ENCODE peak calls at places on chromosomes 7 and 10, in six cellular contexts. A, K, J, I, R and Y are unnamed samples.

GRCh38 chr10:11546581-11546980 is 64.9 kb downstream of the USP6NL start:
- DNase-seq in A (no peak), K (peak), J (peak), I (no peak), R (no peak), Y (no peak)

GRCh38 chr7:115232041-115232440 is 310.1 kb downstream of the MDFIC start:
- DNase-seq in A (no peak), K (no peak), J (peak), I (no peak), R (no peak), Y (no peak)

GRCh38 chr10:72834183-72834825 is 59.2 kb upstream of the OIT3 start:
- DNase-seq in A (peak), K (peak), J (peak), I (peak), R (peak), Y (no peak)

GRCh38 chr10:119542990-119543813 is 683 bp upstream of the RGS10 start:
- DNase-seq in A (peak), K (no peak), J (peak), I (no peak), R (peak), Y (no peak)

GRCh38 chr7:21125297-21125696 is 302.6 kb upstream of the SP4 start:
- DNase-seq in A (no peak), K (no peak), J (no peak), I (no peak), R (no peak), Y (no peak)

GRCh38 chr7:70597071-70597470 is 534.9 kb upstream of the GALNT17 start:
- DNase-seq in A (no peak), K (no peak), J (no peak), I (no peak), R (no peak), Y (peak)

GRCh38 chr10:91271886-91272285 is 51.4 kb downstream of the PCGF5 start:
- DNase-seq in A (no peak), K (no peak), J (peak), I (peak), R (no peak), Y (no peak)

GRCh38 chr10:48760983-48761382 is 76.3 kb downstream of the WDFY4 start:
- DNase-seq in A (no peak), K (no peak), J (no peak), I (no peak), R (no peak), Y (no peak)

GRCh38 chr10:67606572-67606971 is 89.4 kb downstream of the CTNNA3 start:
- DNase-seq in A (no peak), K (peak), J (peak), I (peak), R (no peak), Y (no peak)

GRCh38 chr7:16563281-16564022 is 36.8 kb downstream of the LRRC72 start:
- DNase-seq in A (no peak), K (no peak), J (peak), I (no peak), R (no peak), Y (no peak)

GRCh38 chr10:62653254-62653653 is 151.3 kb upstream of the ADO start:
- DNase-seq in A (no peak), K (no peak), J (no peak), I (no peak), R (no peak), Y (no peak)

GRCh38 chr10:72107325-72108003 is 19.1 kb upstream of the SPOCK2 start:
- DNase-seq in A (no peak), K (no peak), J (no peak), I (no peak), R (no peak), Y (peak)

GRCh38 chr10:29731760-29732159 is 97.0 kb upstream of the SVIL start:
- DNase-seq in A (no peak), K (no peak), J (no peak), I (no peak), R (peak), Y (no peak)

GRCh38 chr7:152683297-152683696 is 7.4 kb upstream of the XRCC2 start:
- DNase-seq in A (no peak), K (no peak), J (no peak), I (no peak), R (no peak), Y (no peak)

GRCh38 chr7:102279537-102280400 is 6.9 kb upstream of the SH2B2 start:
- DNase-seq in A (peak), K (peak), J (peak), I (no peak), R (peak), Y (no peak)

GRCh38 chr10:130336612-130337304 is 200.6 kb downstream of the GLRX3 start:
- DNase-seq in A (peak), K (no peak), J (no peak), I (no peak), R (no peak), Y (no peak)

GRCh38 chr10:45374451-45375052 is 536 bp downstream of the ALOX5 start:
- DNase-seq in A (peak), K (no peak), J (no peak), I (no peak), R (peak), Y (no peak)

GRCh38 chr10:101050206-101051069 is 11.4 kb upstream of the KAZALD1 start:
- DNase-seq in A (peak), K (no peak), J (no peak), I (no peak), R (peak), Y (no peak)

GRCh38 chr7:70340236-70340635 is 742.0 kb downstream of the AUTS2 start:
- DNase-seq in A (no peak), K (no peak), J (no peak), I (no peak), R (no peak), Y (no peak)

GRCh38 chr7:55148571-55148970 is 129.8 kb downstream of the EGFR start:
- DNase-seq in A (no peak), K (no peak), J (no peak), I (no peak), R (no peak), Y (no peak)

GRCh38 chr7:6634021-6634420 is 3.1 kb upstream of the ZNF316 start:
- DNase-seq in A (no peak), K (no peak), J (no peak), I (no peak), R (no peak), Y (no peak)

GRCh38 chr7:2403718-2404648 is 572 bp downstream of the CHST12 start:
- DNase-seq in A (no peak), K (no peak), J (peak), I (no peak), R (peak), Y (no peak)
- TF ChIP-seq CTCF in A (no peak), K (peak), J (no peak), I (peak), R (no peak), Y (peak)

GRCh38 chr10:124738441-124738840 is 5.7 kb downstream of the FAM53B start:
- DNase-seq in A (no peak), K (no peak), J (no peak), I (no peak), R (peak), Y (no peak)

GRCh38 chr10:124737708-124738107 is 6.5 kb downstream of the FAM53B start:
- DNase-seq in A (no peak), K (no peak), J (no peak), I (no peak), R (no peak), Y (no peak)

GRCh38 chr10:124739996-124740373 is 4.2 kb downstream of the FAM53B start:
- DNase-seq in A (no peak), K (peak), J (no peak), I (no peak), R (peak), Y (no peak)

GRCh38 chr10:124740374-124741280 is 3.6 kb downstream of the FAM53B start:
- DNase-seq in A (no peak), K (peak), J (peak), I (no peak), R (peak), Y (no peak)

GRCh38 chr10:124739119-124739921 is 4.9 kb downstream of the FAM53B start:
- DNase-seq in A (no peak), K (no peak), J (no peak), I (no peak), R (peak), Y (no peak)
- H3K4me3 ChIP-seq in A (no peak), K (no peak), J (no peak), I (no peak), R (no peak), Y (no peak)

DNA sequence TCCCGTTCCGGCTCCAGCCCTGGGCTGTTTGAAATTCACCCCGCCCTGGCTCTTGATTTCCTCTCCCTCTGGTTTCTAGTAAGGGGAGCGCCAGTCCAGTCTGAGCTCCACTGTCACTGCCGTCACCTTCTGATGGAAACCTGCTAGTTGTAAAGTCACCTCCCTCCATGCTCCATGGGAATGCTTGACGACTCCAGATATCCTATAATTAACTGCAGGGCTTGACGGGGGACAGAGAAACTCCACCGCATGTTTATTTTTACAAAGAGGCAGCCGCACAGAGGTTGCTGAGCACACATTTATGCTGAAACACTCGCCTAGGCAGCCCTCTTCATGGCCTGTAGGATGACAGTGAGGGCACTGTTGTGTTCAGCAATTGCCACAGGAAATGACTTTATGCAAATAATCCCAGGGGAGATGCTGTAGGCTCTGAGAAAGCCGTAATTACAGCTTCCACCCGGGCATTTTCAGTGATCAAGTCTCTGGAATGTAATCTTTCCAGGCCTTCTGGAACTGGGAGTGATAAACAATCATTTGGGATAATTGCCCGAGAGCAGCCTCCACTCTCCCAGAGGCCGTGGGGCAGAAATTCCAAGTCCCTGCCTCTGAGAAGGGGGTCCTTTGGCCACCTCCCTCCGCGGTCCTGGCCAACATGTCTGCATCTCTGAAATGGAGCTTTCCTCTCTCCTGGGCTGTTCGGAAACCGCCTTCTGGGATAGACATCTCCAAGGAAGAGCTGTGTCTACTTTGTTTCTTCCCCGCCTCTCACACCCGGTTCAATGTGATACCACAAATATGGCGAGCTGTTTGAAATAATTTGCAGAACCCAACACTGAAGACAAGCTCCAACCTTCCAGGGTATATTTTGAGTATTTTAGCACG is 300.5 kb downstream of the KLF6 start:
- DNase-seq in A (no peak), K (no peak), J (peak), I (no peak), R (no peak), Y (no peak)
- TF ChIP-seq CTCF in A (no peak), K (no peak), J (no peak), I (no peak), R (no peak), Y (no peak)

DNA sequence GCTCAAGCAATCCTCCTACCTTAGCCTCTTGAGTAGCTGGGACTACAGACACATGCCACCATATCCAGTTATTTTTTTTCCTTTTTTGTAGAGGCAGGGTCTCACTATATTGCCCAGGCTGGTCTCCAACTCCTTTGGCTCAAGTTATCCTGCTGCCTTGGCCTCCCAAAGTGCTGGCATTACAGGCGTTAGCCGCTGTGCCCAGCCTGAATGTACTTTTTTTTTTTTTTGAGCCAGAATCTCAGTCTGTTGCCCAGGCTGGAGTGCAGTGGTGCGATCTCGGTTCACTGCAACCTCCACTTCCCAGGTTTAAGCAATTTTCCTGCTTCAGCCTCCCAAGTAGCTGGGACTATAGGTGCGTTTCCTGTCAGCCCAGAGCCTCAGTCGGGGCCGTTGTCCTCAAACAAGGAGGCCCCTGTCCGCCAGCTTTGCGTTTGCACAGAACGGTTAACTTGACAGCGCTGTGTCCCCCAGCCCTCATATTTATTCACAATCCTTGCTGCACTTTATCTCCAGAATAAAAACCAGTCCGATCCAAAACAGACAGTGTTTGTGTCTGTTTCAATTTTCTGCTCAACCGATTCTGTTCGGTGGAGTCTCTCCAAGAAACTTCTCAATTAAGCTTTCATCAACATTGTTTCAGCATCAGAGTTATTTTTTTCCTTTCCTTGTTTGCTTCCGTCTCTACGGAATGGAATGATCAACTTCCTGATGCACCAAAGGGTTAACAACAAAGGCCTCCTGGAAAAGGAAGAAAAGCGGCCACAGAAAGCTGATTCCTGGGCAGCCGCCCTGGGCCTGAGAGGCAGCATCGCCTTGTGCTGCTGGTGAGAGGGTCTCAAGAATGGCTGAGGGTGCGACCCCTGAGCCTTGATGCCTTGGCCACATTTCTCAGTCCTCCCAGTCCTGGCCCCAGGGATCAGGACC is 64.5 kb downstream of the PDIA4 start:
- DNase-seq in A (no peak), K (no peak), J (no peak), I (no peak), R (no peak), Y (no peak)
- H3K4me3 ChIP-seq in A (no peak), K (peak), J (peak), I (peak), R (no peak), Y (peak)

DNA sequence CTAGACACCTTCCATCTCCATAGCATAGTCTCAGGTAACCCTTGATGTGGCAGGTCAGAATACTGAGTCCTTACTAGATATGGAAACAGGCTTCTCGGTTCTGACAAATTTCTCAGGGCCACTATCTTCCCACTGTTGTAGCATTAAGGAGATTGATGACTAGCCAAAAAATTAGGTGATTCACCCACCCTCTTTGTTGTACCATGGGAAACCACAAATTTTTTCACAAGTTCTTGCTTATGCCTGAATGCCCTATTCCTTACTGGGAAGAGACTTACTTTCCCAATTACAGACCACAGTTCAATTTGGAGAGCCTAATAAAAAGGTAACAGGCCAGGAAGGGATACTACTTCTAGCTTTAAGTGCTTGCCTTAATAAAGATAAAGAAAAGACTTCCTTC is 948.8 kb downstream of the GRM8 start:
- DNase-seq in A (no peak), K (no peak), J (no peak), I (no peak), R (no peak), Y (no peak)
- TF ChIP-seq CTCF in A (no peak), K (no peak), J (no peak), I (no peak), R (no peak), Y (no peak)

GRCh38 chr7:79421751-79422150 is 31.7 kb downstream of the MAGI2 start:
- DNase-seq in A (no peak), K (no peak), J (no peak), I (no peak), R (no peak), Y (no peak)

GRCh38 chr7:79420464-79420863 is 33.0 kb downstream of the MAGI2 start:
- DNase-seq in A (no peak), K (peak), J (peak), I (peak), R (peak), Y (peak)

GRCh38 chr7:79430391-79430790 is 23.1 kb downstream of the MAGI2 start:
- DNase-seq in A (no peak), K (no peak), J (no peak), I (no peak), R (no peak), Y (no peak)

GRCh38 chr7:79425665-79426064 is 27.8 kb downstream of the MAGI2 start:
- DNase-seq in A (no peak), K (no peak), J (no peak), I (no peak), R (no peak), Y (no peak)
- H3K4me3 ChIP-seq in A (no peak), K (no peak), J (no peak), I (no peak), R (no peak), Y (no peak)

DNA sequence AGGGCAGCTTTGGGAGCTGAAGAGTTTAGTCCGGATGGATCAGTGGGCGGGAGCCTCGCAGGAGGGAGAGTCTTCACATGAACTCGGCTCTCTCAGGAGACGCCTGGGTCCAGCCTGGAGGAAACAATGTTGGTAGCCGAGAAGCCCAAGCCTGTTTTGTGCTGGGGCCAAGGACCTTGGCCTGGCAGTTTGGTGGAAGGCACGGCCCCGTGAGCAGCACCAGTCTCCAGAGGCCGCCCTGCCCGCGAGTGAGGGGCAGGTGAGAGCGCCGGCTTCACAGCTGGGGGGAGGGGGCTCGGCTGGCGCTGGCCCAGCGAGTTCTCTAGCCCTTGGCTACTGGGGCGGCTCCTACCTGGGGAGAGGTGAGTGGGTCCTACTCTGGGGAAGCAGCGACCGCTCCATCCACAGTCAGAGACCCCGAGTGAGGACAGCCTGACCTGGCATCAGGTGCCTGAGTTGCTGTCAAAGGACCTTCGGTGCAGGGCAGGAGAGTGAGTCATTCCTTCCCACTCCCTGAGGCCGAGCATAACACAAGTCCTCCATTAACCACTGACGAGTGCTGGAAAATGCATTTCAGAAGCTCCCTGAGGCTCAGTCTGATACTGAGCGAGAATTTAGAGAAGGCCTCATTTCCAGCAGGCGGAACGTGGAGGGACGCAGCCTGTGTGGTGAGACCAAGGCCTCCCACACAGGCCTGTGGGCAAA is 89.3 kb upstream of the DIP2C start:
- DNase-seq in A (no peak), K (no peak), J (peak), I (no peak), R (no peak), Y (no peak)
- TF ChIP-seq CTCF in A (no peak), K (no peak), J (no peak), I (no peak), R (no peak), Y (no peak)